ENCODE peak calls at places on chromosome X, in six cellular contexts. G, J, R, I, C and F are unnamed samples.

GRCh38 chrX:52933976-52934703 is 24.2 kb downstream of the FAM156A start:
- DNase-seq in G (no peak), J (no peak), R (no peak), I (no peak), C (no peak), F (no peak)

GRCh38 chrX:85244411-85245210 is 820 bp downstream of the ZNF711 start:
- DNase-seq in G (no peak), J (no peak), R (no peak), I (peak), C (peak), F (no peak)

GRCh38 chrX:108331126-108331909 is 106.9 kb downstream of the COL4A6 start:
- DNase-seq in G (no peak), J (no peak), R (no peak), I (no peak), C (no peak), F (no peak)

GRCh38 chrX:134933248-134933647 is 57.5 kb upstream of the SMIM10 start:
- DNase-seq in G (no peak), J (peak), R (no peak), I (no peak), C (no peak), F (no peak)

GRCh38 chrX:42934020-42934701 is 156.2 kb upstream of the PPP1R2C start:
- DNase-seq in G (no peak), J (no peak), R (no peak), I (no peak), C (no peak), F (no peak)

GRCh38 chrX:18887177-18887820 is 96.6 kb downstream of the PHKA2 start:
- DNase-seq in G (no peak), J (no peak), R (no peak), I (no peak), C (no peak), F (no peak)

GRCh38 chrX:153765138-153766079 is 1.4 kb downstream of the PLXNB3 start:
- DNase-seq in G (no peak), J (no peak), R (no peak), I (no peak), C (no peak), F (no peak)

GRCh38 chrX:69501433-69501832 is 2.7 kb upstream of the NALF2 start:
- DNase-seq in G (no peak), J (no peak), R (no peak), I (peak), C (peak), F (peak)

GRCh38 chrX:149504226-149504914 is 736 bp downstream of the IDS start:
- DNase-seq in G (peak), J (peak), R (no peak), I (peak), C (peak), F (no peak)

GRCh38 chrX:110852180-110852579 is 56.6 kb upstream of the CHRDL1 start:
- DNase-seq in G (no peak), J (peak), R (no peak), I (peak), C (peak), F (no peak)

GRCh38 chrX:122517781-122518180 is 666.3 kb upstream of the GRIA3 start:
- DNase-seq in G (no peak), J (no peak), R (no peak), I (no peak), C (no peak), F (no peak)

GRCh38 chrX:46559062-46559461 is 13.8 kb upstream of the ZNF674 start:
- DNase-seq in G (no peak), J (no peak), R (no peak), I (no peak), C (no peak), F (no peak)

GRCh38 chrX:151722241-151722846 is 6.5 kb downstream of the FATE1 start:
- DNase-seq in G (no peak), J (no peak), R (peak), I (peak), C (peak), F (peak)

GRCh38 chrX:1481636-1482529 is 29.2 kb upstream of the ASMTL start:
- DNase-seq in G (peak), J (peak), R (peak), I (peak), C (peak), F (peak)

GRCh38 chrX:147183161-147183560 is 368.6 kb upstream of the CXorf51A start:
- DNase-seq in G (no peak), J (no peak), R (no peak), I (no peak), C (no peak), F (no peak)

GRCh38 chrX:6291444-6291843 is 62.8 kb upstream of the NLGN4X start:
- DNase-seq in G (no peak), J (no peak), R (no peak), I (no peak), C (no peak), F (no peak)

GRCh38 chrX:119028733-119029110 is 44.1 kb upstream of the CT47C1 start:
- DNase-seq in G (no peak), J (no peak), R (no peak), I (no peak), C (no peak), F (no peak)